ENCODE peak calls at places on chromosomes 4 and X, in seven cellular contexts. One of them, this sample, is unnamed.

GRCh38 chr4:186932631-186933150 is 209.0 kb upstream of the FAT1 start:
- DNase-seq in omental fat pad: no peak
- DNase-seq in bronchial epithelial cell: peak; percentile 39
- DNase-seq in foreskin fibroblast: peak; percentile 84
- DNase-seq in cardiac fibroblast: peak; percentile 66
- DNase-seq in CD8-positive, alpha-beta T cell: no peak
- DNase-seq in SK-N-SH: no peak
- DNase-seq in this sample: no peak

GRCh38 chr4:24419147-24420034 is 165.0 kb downstream of the DHX15 start:
- DNase-seq in omental fat pad: peak; percentile 84
- DNase-seq in bronchial epithelial cell: peak; percentile 59
- DNase-seq in foreskin fibroblast: peak; percentile 86
- DNase-seq in cardiac fibroblast: peak; percentile 80
- DNase-seq in CD8-positive, alpha-beta T cell: peak; percentile 52
- DNase-seq in SK-N-SH: peak; percentile 63
- DNase-seq in this sample: no peak

GRCh38 chr4:23978031-23978430 is 88.2 kb upstream of the PPARGC1A start:
- DNase-seq in omental fat pad: no peak
- DNase-seq in bronchial epithelial cell: no peak
- DNase-seq in foreskin fibroblast: peak; percentile 44
- DNase-seq in cardiac fibroblast: no peak
- DNase-seq in CD8-positive, alpha-beta T cell: no peak
- DNase-seq in SK-N-SH: no peak
- DNase-seq in this sample: no peak

GRCh38 chr4:138308421-138308820 is 66.3 kb upstream of the SLC7A11 start:
- DNase-seq in omental fat pad: no peak
- DNase-seq in bronchial epithelial cell: peak; percentile 99
- DNase-seq in foreskin fibroblast: peak; percentile 68
- DNase-seq in cardiac fibroblast: peak; percentile 57
- DNase-seq in CD8-positive, alpha-beta T cell: no peak
- DNase-seq in SK-N-SH: no peak
- DNase-seq in this sample: no peak

GRCh38 chr4:64200001-64200555 is 209.2 kb downstream of the TECRL start:
- DNase-seq in omental fat pad: no peak
- DNase-seq in bronchial epithelial cell: no peak
- DNase-seq in foreskin fibroblast: no peak
- DNase-seq in cardiac fibroblast: no peak
- DNase-seq in CD8-positive, alpha-beta T cell: no peak
- DNase-seq in SK-N-SH: no peak
- DNase-seq in this sample: no peak

GRCh38 chrX:123993326-123993725 is 31.8 kb downstream of the STAG2 start:
- DNase-seq in omental fat pad: no peak
- DNase-seq in bronchial epithelial cell: peak; percentile 86
- DNase-seq in foreskin fibroblast: peak; percentile 82
- DNase-seq in cardiac fibroblast: peak; percentile 86
- DNase-seq in CD8-positive, alpha-beta T cell: no peak
- DNase-seq in SK-N-SH: no peak
- DNase-seq in this sample: no peak

GRCh38 chr4:76624271-76624681 is 189.2 kb downstream of the SHROOM3 start:
- DNase-seq in omental fat pad: no peak
- DNase-seq in bronchial epithelial cell: peak; percentile 92
- DNase-seq in foreskin fibroblast: peak; percentile 92
- DNase-seq in cardiac fibroblast: peak; percentile 93
- DNase-seq in CD8-positive, alpha-beta T cell: no peak
- DNase-seq in SK-N-SH: no peak
- DNase-seq in this sample: no peak

GRCh38 chr4:107278791-107279481 is 242.8 kb upstream of the DKK2 start:
- DNase-seq in omental fat pad: no peak
- DNase-seq in bronchial epithelial cell: peak; percentile 40
- DNase-seq in foreskin fibroblast: peak; percentile 64
- DNase-seq in cardiac fibroblast: no peak
- DNase-seq in CD8-positive, alpha-beta T cell: no peak
- DNase-seq in SK-N-SH: no peak
- DNase-seq in this sample: no peak

GRCh38 chr4:28357985-28358384 is 1497.3 kb downstream of the STIM2 start:
- DNase-seq in omental fat pad: no peak
- DNase-seq in bronchial epithelial cell: peak; percentile 32
- DNase-seq in foreskin fibroblast: peak; percentile 30
- DNase-seq in cardiac fibroblast: peak; percentile 71
- DNase-seq in CD8-positive, alpha-beta T cell: no peak
- DNase-seq in SK-N-SH: no peak
- DNase-seq in this sample: no peak

GRCh38 chr4:154559141-154559841 is 3.5 kb upstream of the FGB start:
- DNase-seq in omental fat pad: no peak
- DNase-seq in bronchial epithelial cell: peak; percentile 68
- DNase-seq in foreskin fibroblast: peak; percentile 76
- DNase-seq in cardiac fibroblast: peak; percentile 84
- DNase-seq in CD8-positive, alpha-beta T cell: no peak
- DNase-seq in SK-N-SH: peak; percentile 23
- DNase-seq in this sample: no peak

GRCh38 chrX:115535421-115535820 is 25.6 kb upstream of the PLS3 start:
- DNase-seq in omental fat pad: no peak
- DNase-seq in bronchial epithelial cell: no peak
- DNase-seq in foreskin fibroblast: no peak
- DNase-seq in cardiac fibroblast: no peak
- DNase-seq in CD8-positive, alpha-beta T cell: no peak
- DNase-seq in SK-N-SH: no peak
- DNase-seq in this sample: no peak

GRCh38 chrX:42495139-42495538 is 282.8 kb downstream of the PPP1R2C start:
- DNase-seq in omental fat pad: no peak
- DNase-seq in bronchial epithelial cell: no peak
- DNase-seq in foreskin fibroblast: no peak
- DNase-seq in cardiac fibroblast: no peak
- DNase-seq in CD8-positive, alpha-beta T cell: peak; percentile 32
- DNase-seq in SK-N-SH: no peak
- DNase-seq in this sample: no peak

GRCh38 chrX:153732406-153732805 is 7.8 kb downstream of the ABCD1 start:
- DNase-seq in omental fat pad: no peak
- DNase-seq in bronchial epithelial cell: peak; percentile 13
- DNase-seq in foreskin fibroblast: no peak
- DNase-seq in cardiac fibroblast: no peak
- DNase-seq in CD8-positive, alpha-beta T cell: no peak
- DNase-seq in SK-N-SH: no peak
- DNase-seq in this sample: no peak

GRCh38 chr4:80202190-80202711 is 4.9 kb downstream of the PRDM8 start:
- DNase-seq in omental fat pad: peak; percentile 73
- DNase-seq in bronchial epithelial cell: peak; percentile 46
- DNase-seq in foreskin fibroblast: peak; percentile 94
- DNase-seq in cardiac fibroblast: peak; percentile 74
- DNase-seq in CD8-positive, alpha-beta T cell: peak; percentile 73
- DNase-seq in SK-N-SH: no peak
- DNase-seq in this sample: no peak

GRCh38 chr4:23878235-23878861 is 11.5 kb downstream of the PPARGC1A start:
- DNase-seq in omental fat pad: no peak
- DNase-seq in bronchial epithelial cell: no peak
- DNase-seq in foreskin fibroblast: no peak
- DNase-seq in cardiac fibroblast: no peak
- DNase-seq in CD8-positive, alpha-beta T cell: no peak
- DNase-seq in SK-N-SH: no peak
- DNase-seq in this sample: no peak

GRCh38 chr4:138736362-138736761 is 279.2 kb upstream of the NOCT start:
- DNase-seq in omental fat pad: no peak
- DNase-seq in bronchial epithelial cell: peak; percentile 73
- DNase-seq in foreskin fibroblast: peak; percentile 58
- DNase-seq in cardiac fibroblast: peak; percentile 61
- DNase-seq in CD8-positive, alpha-beta T cell: no peak
- DNase-seq in SK-N-SH: no peak
- DNase-seq in this sample: no peak

GRCh38 chrX:17500145-17500579 is 125.2 kb downstream of the NHS start:
- DNase-seq in omental fat pad: no peak
- DNase-seq in bronchial epithelial cell: peak; percentile 67
- DNase-seq in foreskin fibroblast: peak; percentile 58
- DNase-seq in cardiac fibroblast: peak; percentile 50
- DNase-seq in CD8-positive, alpha-beta T cell: no peak
- DNase-seq in SK-N-SH: no peak
- DNase-seq in this sample: no peak

GRCh38 chr4:187516224-187516623 is 479.3 kb upstream of the ZFP42 start:
- DNase-seq in omental fat pad: no peak
- DNase-seq in bronchial epithelial cell: no peak
- DNase-seq in foreskin fibroblast: no peak
- DNase-seq in cardiac fibroblast: no peak
- DNase-seq in CD8-positive, alpha-beta T cell: no peak
- DNase-seq in SK-N-SH: no peak
- DNase-seq in this sample: no peak

GRCh38 chr4:180456928-180457327 is 1786.3 kb upstream of the TENM3 start:
- DNase-seq in omental fat pad: no peak
- DNase-seq in bronchial epithelial cell: no peak
- DNase-seq in foreskin fibroblast: no peak
- DNase-seq in cardiac fibroblast: no peak
- DNase-seq in CD8-positive, alpha-beta T cell: no peak
- DNase-seq in SK-N-SH: no peak
- DNase-seq in this sample: no peak
- TF ChIP-seq CTCF in omental fat pad: no peak
- TF ChIP-seq CTCF in bronchial epithelial cell: no peak
- TF ChIP-seq CTCF in foreskin fibroblast: no peak
- TF ChIP-seq CTCF in cardiac fibroblast: no peak
- TF ChIP-seq CTCF in CD8-positive, alpha-beta T cell: no peak
- TF ChIP-seq CTCF in SK-N-SH: peak; percentile 38
- TF ChIP-seq CTCF in this sample: no peak

GRCh38 chr4:127141857-127142256 is 490.9 kb upstream of the INTU start:
- DNase-seq in omental fat pad: no peak
- DNase-seq in bronchial epithelial cell: peak; percentile 15
- DNase-seq in foreskin fibroblast: peak; percentile 91
- DNase-seq in cardiac fibroblast: peak; percentile 68
- DNase-seq in CD8-positive, alpha-beta T cell: no peak
- DNase-seq in SK-N-SH: no peak
- DNase-seq in this sample: no peak
- TF ChIP-seq CTCF in omental fat pad: no peak
- TF ChIP-seq CTCF in bronchial epithelial cell: no peak
- TF ChIP-seq CTCF in foreskin fibroblast: no peak
- TF ChIP-seq CTCF in cardiac fibroblast: no peak
- TF ChIP-seq CTCF in CD8-positive, alpha-beta T cell: no peak
- TF ChIP-seq CTCF in SK-N-SH: no peak
- TF ChIP-seq CTCF in this sample: no peak

GRCh38 chr4:145099653-145100052 is 1.5 kb downstream of the ABCE1 start:
- DNase-seq in omental fat pad: no peak
- DNase-seq in bronchial epithelial cell: peak; percentile 17
- DNase-seq in foreskin fibroblast: no peak
- DNase-seq in cardiac fibroblast: peak; percentile 42
- DNase-seq in CD8-positive, alpha-beta T cell: no peak
- DNase-seq in SK-N-SH: no peak
- DNase-seq in this sample: no peak

GRCh38 chr4:145097331-145097820 is 620 bp downstream of the ANAPC10 start:
- DNase-seq in omental fat pad: no peak
- DNase-seq in bronchial epithelial cell: peak; percentile 66
- DNase-seq in foreskin fibroblast: no peak
- DNase-seq in cardiac fibroblast: no peak
- DNase-seq in CD8-positive, alpha-beta T cell: no peak
- DNase-seq in SK-N-SH: no peak
- DNase-seq in this sample: no peak

GRCh38 chr4:145098675-145099037 is 545 bp downstream of the ABCE1 start:
- DNase-seq in omental fat pad: peak; percentile 25
- DNase-seq in bronchial epithelial cell: peak; percentile 74
- DNase-seq in foreskin fibroblast: peak; percentile 74
- DNase-seq in cardiac fibroblast: peak; percentile 76
- DNase-seq in CD8-positive, alpha-beta T cell: peak; percentile 48
- DNase-seq in SK-N-SH: peak; percentile 41
- DNase-seq in this sample: no peak

GRCh38 chr4:145101091-145101490 is 3.0 kb downstream of the ABCE1 start:
- DNase-seq in omental fat pad: no peak
- DNase-seq in bronchial epithelial cell: no peak
- DNase-seq in foreskin fibroblast: no peak
- DNase-seq in cardiac fibroblast: no peak
- DNase-seq in CD8-positive, alpha-beta T cell: no peak
- DNase-seq in SK-N-SH: no peak
- DNase-seq in this sample: no peak

GRCh38 chr4:145097821-145098674 is at the start of the genes ABCE1 and ANAPC10:
- DNase-seq in omental fat pad: peak; percentile 87
- DNase-seq in bronchial epithelial cell: peak; percentile 93
- DNase-seq in foreskin fibroblast: peak; percentile 99
- DNase-seq in cardiac fibroblast: peak; percentile 99
- DNase-seq in CD8-positive, alpha-beta T cell: peak; percentile 97
- DNase-seq in SK-N-SH: peak; percentile 93
- DNase-seq in this sample: peak; percentile 68
- TF ChIP-seq CTCF in omental fat pad: no peak
- TF ChIP-seq CTCF in bronchial epithelial cell: peak; percentile 11
- TF ChIP-seq CTCF in foreskin fibroblast: peak; percentile 30
- TF ChIP-seq CTCF in cardiac fibroblast: peak; percentile 32
- TF ChIP-seq CTCF in CD8-positive, alpha-beta T cell: no peak
- TF ChIP-seq CTCF in SK-N-SH: peak; percentile 57
- TF ChIP-seq CTCF in this sample: no peak

DNA sequence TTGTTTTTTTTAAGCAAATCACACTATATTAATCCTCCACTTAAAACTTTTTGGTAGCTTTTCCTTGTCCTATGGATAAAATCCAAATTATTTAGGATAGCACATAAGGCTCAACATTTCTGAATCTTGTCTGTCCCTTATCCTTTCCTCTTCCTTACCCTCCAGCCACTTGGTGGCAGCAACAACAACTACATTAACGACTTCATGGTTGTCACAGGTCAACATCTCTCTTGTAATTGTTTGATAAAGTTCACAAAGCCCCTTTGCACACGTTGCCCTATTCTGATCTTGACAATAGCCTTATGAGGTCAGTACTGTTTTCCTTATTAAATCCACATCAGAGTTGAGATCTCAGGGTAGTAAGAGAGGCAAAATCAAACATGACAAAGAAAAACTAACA is 269.0 kb upstream of the PABPC4L start:
- DNase-seq in omental fat pad: no peak
- DNase-seq in bronchial epithelial cell: no peak
- DNase-seq in foreskin fibroblast: no peak
- DNase-seq in cardiac fibroblast: peak; percentile 0
- DNase-seq in CD8-positive, alpha-beta T cell: no peak
- DNase-seq in SK-N-SH: no peak
- DNase-seq in this sample: no peak
- TF ChIP-seq CTCF in omental fat pad: no peak
- TF ChIP-seq CTCF in bronchial epithelial cell: peak; percentile 7
- TF ChIP-seq CTCF in foreskin fibroblast: no peak
- TF ChIP-seq CTCF in cardiac fibroblast: no peak
- TF ChIP-seq CTCF in CD8-positive, alpha-beta T cell: no peak
- TF ChIP-seq CTCF in SK-N-SH: peak; percentile 53
- TF ChIP-seq CTCF in this sample: peak; percentile 60

GRCh38 chrX:57528670-57529255 is 63.0 kb upstream of the ZXDB start:
- DNase-seq in omental fat pad: no peak
- DNase-seq in bronchial epithelial cell: peak; percentile 22
- DNase-seq in foreskin fibroblast: peak; percentile 0
- DNase-seq in cardiac fibroblast: peak; percentile 19
- DNase-seq in CD8-positive, alpha-beta T cell: no peak
- DNase-seq in SK-N-SH: no peak
- DNase-seq in this sample: no peak
- TF ChIP-seq CTCF in omental fat pad: no peak
- TF ChIP-seq CTCF in bronchial epithelial cell: peak; percentile 45
- TF ChIP-seq CTCF in foreskin fibroblast: peak; percentile 22
- TF ChIP-seq CTCF in cardiac fibroblast: peak; percentile 46
- TF ChIP-seq CTCF in CD8-positive, alpha-beta T cell: no peak
- TF ChIP-seq CTCF in SK-N-SH: peak; percentile 65
- TF ChIP-seq CTCF in this sample: no peak

This sample was measured in D721Med.